ENCODE peak calls at places on chromosomes 12 and 14, in seven cellular contexts. One of them, this sample, is unnamed. For H3K4me1, the result is how much of the 10 kb centered on the place peaks cover.

GRCh38 chr12:109777544-109777943 is 55.7 kb downstream of the TRPV4 start:
- DNase-seq in psoas muscle: peak
- DNase-seq in tibial artery: no peak
- DNase-seq in transverse colon: peak
- DNase-seq in tibial nerve: no peak
- DNase-seq in A673: peak
- DNase-seq in heart right ventricle: no peak
- DNase-seq in this sample: no peak

GRCh38 chr14:104072586-104072985 is 12.9 kb upstream of the ASPG start:
- DNase-seq in psoas muscle: no peak
- DNase-seq in tibial artery: no peak
- DNase-seq in transverse colon: no peak
- DNase-seq in tibial nerve: no peak
- DNase-seq in A673: no peak
- DNase-seq in heart right ventricle: no peak
- DNase-seq in this sample: no peak

GRCh38 chr12:95339086-95339788 is 121.6 kb downstream of the VEZT start:
- DNase-seq in psoas muscle: no peak
- DNase-seq in tibial artery: no peak
- DNase-seq in transverse colon: no peak
- DNase-seq in tibial nerve: no peak
- DNase-seq in A673: no peak
- DNase-seq in heart right ventricle: no peak
- DNase-seq in this sample: no peak

GRCh38 chr12:121072147-121072546 is 33.1 kb upstream of the OASL start:
- DNase-seq in psoas muscle: no peak
- DNase-seq in tibial artery: no peak
- DNase-seq in transverse colon: no peak
- DNase-seq in tibial nerve: no peak
- DNase-seq in A673: no peak
- DNase-seq in heart right ventricle: no peak
- DNase-seq in this sample: no peak

GRCh38 chr12:114680498-114681148 is 3.4 kb downstream of the TBX3 start:
- DNase-seq in psoas muscle: no peak
- DNase-seq in tibial artery: no peak
- DNase-seq in transverse colon: no peak
- DNase-seq in tibial nerve: no peak
- DNase-seq in A673: no peak
- DNase-seq in heart right ventricle: no peak
- DNase-seq in this sample: no peak

GRCh38 chr12:48930475-48930874 is 5.2 kb upstream of the FKBP11 start:
- DNase-seq in psoas muscle: no peak
- DNase-seq in tibial artery: no peak
- DNase-seq in transverse colon: no peak
- DNase-seq in tibial nerve: no peak
- DNase-seq in A673: no peak
- DNase-seq in heart right ventricle: no peak
- DNase-seq in this sample: no peak

GRCh38 chr14:33566082-33566481 is 384.8 kb downstream of the EGLN3 start:
- DNase-seq in psoas muscle: no peak
- DNase-seq in tibial artery: no peak
- DNase-seq in transverse colon: no peak
- DNase-seq in tibial nerve: no peak
- DNase-seq in A673: no peak
- DNase-seq in heart right ventricle: no peak
- DNase-seq in this sample: no peak

GRCh38 chr14:34665785-34666425 is 36.0 kb upstream of the SNX6 start:
- DNase-seq in psoas muscle: no peak
- DNase-seq in tibial artery: peak
- DNase-seq in transverse colon: peak
- DNase-seq in tibial nerve: no peak
- DNase-seq in A673: peak
- DNase-seq in heart right ventricle: no peak
- DNase-seq in this sample: no peak

GRCh38 chr14:96582641-96582980 is 80.4 kb downstream of the PAPOLA start:
- DNase-seq in psoas muscle: no peak
- DNase-seq in tibial artery: no peak
- DNase-seq in transverse colon: no peak
- DNase-seq in tibial nerve: no peak
- DNase-seq in A673: no peak
- DNase-seq in heart right ventricle: no peak
- DNase-seq in this sample: no peak

GRCh38 chr12:99043319-99043914 is 398.3 kb downstream of the APAF1 start:
- DNase-seq in psoas muscle: peak
- DNase-seq in tibial artery: peak
- DNase-seq in transverse colon: peak
- DNase-seq in tibial nerve: peak
- DNase-seq in A673: peak
- DNase-seq in heart right ventricle: peak
- DNase-seq in this sample: peak

GRCh38 chr12:132285991-132286681 is 43.3 kb downstream of the GALNT9 start:
- DNase-seq in psoas muscle: peak
- DNase-seq in tibial artery: peak
- DNase-seq in transverse colon: peak
- DNase-seq in tibial nerve: no peak
- DNase-seq in A673: peak
- DNase-seq in heart right ventricle: peak
- DNase-seq in this sample: no peak

GRCh38 chr12:22481557-22482104 is 62.7 kb downstream of the C2CD5 start:
- DNase-seq in psoas muscle: no peak
- DNase-seq in tibial artery: no peak
- DNase-seq in transverse colon: peak
- DNase-seq in tibial nerve: no peak
- DNase-seq in A673: no peak
- DNase-seq in heart right ventricle: no peak
- DNase-seq in this sample: no peak

GRCh38 chr12:6347367-6348338 is 5.8 kb upstream of the TNFRSF1A start:
- DNase-seq in psoas muscle: peak
- DNase-seq in tibial artery: peak
- DNase-seq in transverse colon: no peak
- DNase-seq in tibial nerve: no peak
- DNase-seq in A673: no peak
- DNase-seq in heart right ventricle: peak
- DNase-seq in this sample: no peak

GRCh38 chr12:88299567-88300101 is 157.5 kb downstream of the TMTC3 start:
- DNase-seq in psoas muscle: no peak
- DNase-seq in tibial artery: no peak
- DNase-seq in transverse colon: no peak
- DNase-seq in tibial nerve: no peak
- DNase-seq in A673: peak
- DNase-seq in heart right ventricle: no peak
- DNase-seq in this sample: no peak

GRCh38 chr12:88298014-88298682 is 156.0 kb downstream of the TMTC3 start:
- DNase-seq in psoas muscle: no peak
- DNase-seq in tibial artery: no peak
- DNase-seq in transverse colon: no peak
- DNase-seq in tibial nerve: no peak
- DNase-seq in A673: no peak
- DNase-seq in heart right ventricle: no peak
- DNase-seq in this sample: no peak

GRCh38 chr12:88303335-88303734 is 161.2 kb downstream of the TMTC3 start:
- DNase-seq in psoas muscle: no peak
- DNase-seq in tibial artery: no peak
- DNase-seq in transverse colon: no peak
- DNase-seq in tibial nerve: no peak
- DNase-seq in A673: no peak
- DNase-seq in heart right ventricle: no peak
- DNase-seq in this sample: no peak

GRCh38 chr12:88300931-88301330 is 158.8 kb downstream of the TMTC3 start:
- DNase-seq in psoas muscle: no peak
- DNase-seq in tibial artery: no peak
- DNase-seq in transverse colon: no peak
- DNase-seq in tibial nerve: no peak
- DNase-seq in A673: no peak
- DNase-seq in heart right ventricle: no peak
- DNase-seq in this sample: no peak

DNA sequence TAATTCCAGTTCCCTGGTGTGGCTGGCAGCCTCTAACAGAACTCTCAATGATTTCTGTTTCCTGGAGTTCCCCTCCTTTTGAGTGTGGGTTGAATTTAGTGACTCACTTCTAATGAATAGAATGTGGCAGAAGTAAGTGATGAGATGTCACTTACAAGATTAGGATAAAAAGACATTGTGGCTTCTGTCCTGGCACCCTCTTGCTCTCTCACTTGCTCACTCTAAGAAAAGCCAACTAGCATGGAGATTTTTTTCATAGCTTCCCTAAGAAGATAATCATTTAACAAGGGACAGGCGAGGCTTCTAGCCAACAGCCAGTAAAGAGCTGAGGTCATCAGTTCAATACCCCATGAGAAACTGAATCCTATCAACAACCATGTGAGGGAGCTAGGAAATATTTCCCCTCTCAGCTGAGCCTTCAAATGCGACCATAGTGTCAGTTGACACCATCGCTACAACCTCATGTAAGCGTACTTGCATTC is 156.7 kb downstream of the TMTC3 start:
- DNase-seq in psoas muscle: no peak
- DNase-seq in tibial artery: no peak
- DNase-seq in transverse colon: no peak
- DNase-seq in tibial nerve: no peak
- DNase-seq in A673: peak
- DNase-seq in heart right ventricle: no peak
- DNase-seq in this sample: no peak
- H3K27ac ChIP-seq in psoas muscle: no peak
- H3K27ac ChIP-seq in tibial artery: no peak
- H3K27ac ChIP-seq in transverse colon: no peak
- H3K27ac ChIP-seq in tibial nerve: no peak
- H3K27ac ChIP-seq in A673: no peak
- H3K27ac ChIP-seq in heart right ventricle: no peak
- H3K27ac ChIP-seq in this sample: no peak

GRCh38 chr12:62900686-62901272 is 34.2 kb downstream of the PPM1H start:
- DNase-seq in psoas muscle: no peak
- DNase-seq in tibial artery: no peak
- DNase-seq in transverse colon: no peak
- DNase-seq in tibial nerve: no peak
- DNase-seq in A673: no peak
- DNase-seq in heart right ventricle: no peak
- DNase-seq in this sample: no peak

GRCh38 chr12:62903151-62903550 is 31.8 kb downstream of the PPM1H start:
- DNase-seq in psoas muscle: no peak
- DNase-seq in tibial artery: no peak
- DNase-seq in transverse colon: no peak
- DNase-seq in tibial nerve: no peak
- DNase-seq in A673: no peak
- DNase-seq in heart right ventricle: no peak
- DNase-seq in this sample: no peak

GRCh38 chr12:62895351-62895750 is 39.6 kb downstream of the PPM1H start:
- DNase-seq in psoas muscle: no peak
- DNase-seq in tibial artery: no peak
- DNase-seq in transverse colon: no peak
- DNase-seq in tibial nerve: no peak
- DNase-seq in A673: no peak
- DNase-seq in heart right ventricle: no peak
- DNase-seq in this sample: no peak

GRCh38 chr12:62899568-62900390 is 35.2 kb downstream of the PPM1H start:
- DNase-seq in psoas muscle: no peak
- DNase-seq in tibial artery: no peak
- DNase-seq in transverse colon: no peak
- DNase-seq in tibial nerve: no peak
- DNase-seq in A673: no peak
- DNase-seq in heart right ventricle: no peak
- DNase-seq in this sample: no peak

DNA sequence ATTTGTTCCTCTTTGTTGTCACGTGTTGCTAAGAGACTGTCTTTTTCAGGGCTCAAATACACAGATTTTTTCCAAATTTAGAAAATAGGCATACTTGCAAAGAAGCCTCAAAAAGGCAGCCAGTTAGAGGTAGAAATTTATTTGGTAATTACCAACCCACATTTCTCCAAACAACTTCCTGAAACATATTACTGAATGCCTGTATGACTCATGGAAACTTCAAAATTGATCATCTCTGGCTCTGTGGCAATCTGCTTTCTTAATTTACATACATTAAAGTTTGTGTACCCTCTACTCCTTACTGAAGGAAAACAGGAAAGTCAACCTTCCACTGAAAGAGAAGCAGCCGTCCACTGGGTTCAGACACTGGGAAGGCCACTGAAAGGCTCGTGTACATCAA is 36.4 kb downstream of the PPM1H start:
- DNase-seq in psoas muscle: no peak
- DNase-seq in tibial artery: no peak
- DNase-seq in transverse colon: no peak
- DNase-seq in tibial nerve: no peak
- DNase-seq in A673: peak
- DNase-seq in heart right ventricle: no peak
- DNase-seq in this sample: no peak
- H3K4me1 ChIP-seq in psoas muscle: under half
- H3K4me1 ChIP-seq in tibial artery: under half
- H3K4me1 ChIP-seq in transverse colon: under half
- H3K4me1 ChIP-seq in tibial nerve: under half
- H3K4me1 ChIP-seq in A673: under half
- H3K4me1 ChIP-seq in heart right ventricle: under half
- H3K4me1 ChIP-seq in this sample: under half

DNA sequence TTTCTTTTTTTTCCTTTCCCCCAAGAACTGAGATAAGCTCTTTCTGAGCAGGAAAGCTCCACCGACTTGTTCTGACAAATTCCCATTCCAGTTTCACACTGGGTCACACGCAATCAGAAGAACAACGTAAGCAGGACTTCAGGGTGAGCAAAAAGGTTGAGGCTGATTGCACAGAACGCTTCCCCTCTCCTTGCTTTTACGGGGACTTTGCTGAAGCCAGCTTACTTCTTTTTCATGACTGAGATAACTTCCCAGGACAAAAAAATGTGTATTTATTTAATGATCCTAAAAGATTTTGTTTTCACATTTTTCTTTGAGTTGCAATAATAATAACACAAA is 153.2 kb downstream of the PHLDA1 start:
- DNase-seq in psoas muscle: no peak
- DNase-seq in tibial artery: no peak
- DNase-seq in transverse colon: no peak
- DNase-seq in tibial nerve: no peak
- DNase-seq in A673: no peak
- DNase-seq in heart right ventricle: no peak
- DNase-seq in this sample: no peak
- H3K27ac ChIP-seq in psoas muscle: no peak
- H3K27ac ChIP-seq in tibial artery: no peak
- H3K27ac ChIP-seq in transverse colon: no peak
- H3K27ac ChIP-seq in tibial nerve: peak
- H3K27ac ChIP-seq in A673: no peak
- H3K27ac ChIP-seq in heart right ventricle: no peak
- H3K27ac ChIP-seq in this sample: no peak

GRCh38 chr12:53496752-53497032 is 2.6 kb downstream of the MAP3K12 start:
- DNase-seq in psoas muscle: no peak
- DNase-seq in tibial artery: no peak
- DNase-seq in transverse colon: no peak
- DNase-seq in tibial nerve: no peak
- DNase-seq in A673: no peak
- DNase-seq in heart right ventricle: no peak
- DNase-seq in this sample: no peak

GRCh38 chr12:53495903-53496751 is 3.1 kb downstream of the MAP3K12 start:
- DNase-seq in psoas muscle: peak
- DNase-seq in tibial artery: peak
- DNase-seq in transverse colon: peak
- DNase-seq in tibial nerve: peak
- DNase-seq in A673: no peak
- DNase-seq in heart right ventricle: no peak
- DNase-seq in this sample: no peak

GRCh38 chr12:53492188-53492587 is 7.1 kb downstream of the MAP3K12 start:
- DNase-seq in psoas muscle: no peak
- DNase-seq in tibial artery: no peak
- DNase-seq in transverse colon: no peak
- DNase-seq in tibial nerve: no peak
- DNase-seq in A673: no peak
- DNase-seq in heart right ventricle: no peak
- DNase-seq in this sample: no peak

GRCh38 chr12:53492830-53493609 is 6.2 kb downstream of the MAP3K12 start:
- DNase-seq in psoas muscle: peak
- DNase-seq in tibial artery: peak
- DNase-seq in transverse colon: peak
- DNase-seq in tibial nerve: peak
- DNase-seq in A673: peak
- DNase-seq in heart right ventricle: peak
- DNase-seq in this sample: peak

GRCh38 chr12:53493610-53494391 is 5.5 kb downstream of the MAP3K12 start:
- DNase-seq in psoas muscle: no peak
- DNase-seq in tibial artery: no peak
- DNase-seq in transverse colon: no peak
- DNase-seq in tibial nerve: no peak
- DNase-seq in A673: no peak
- DNase-seq in heart right ventricle: no peak
- DNase-seq in this sample: no peak
- H3K4me1 ChIP-seq in psoas muscle: under half
- H3K4me1 ChIP-seq in tibial artery: under half
- H3K4me1 ChIP-seq in transverse colon: under half
- H3K4me1 ChIP-seq in tibial nerve: half or more
- H3K4me1 ChIP-seq in A673: under half
- H3K4me1 ChIP-seq in heart right ventricle: under half
- H3K4me1 ChIP-seq in this sample: under half